ENCODE peak calls at places on chromosomes 5 and 9, in seven cellular contexts. W is H1, M is IMR-90, J is GM12878, Y is HepG2, A is SK-N-SH, S is K562. C is an unnamed sample.

GRCh38 chr5:10036136-10036535 is 213.6 kb downstream of the ATPSCKMT start:
- DNase-seq in W (no peak), M (peak), J (no peak), Y (no peak), A (no peak), S (no peak), C (no peak)

GRCh38 chr9:96587295-96587694 is 32.3 kb downstream of the CDC14B start:
- DNase-seq in W (no peak), M (no peak), J (no peak), Y (no peak), A (no peak), S (no peak), C (no peak)

GRCh38 chr5:88778736-88779135 is 104.2 kb downstream of the MEF2C start:
- DNase-seq in W (no peak), M (no peak), J (no peak), Y (no peak), A (no peak), S (no peak), C (no peak)

GRCh38 chr5:76579166-76579765 is 43.9 kb downstream of the F2RL2 start:
- DNase-seq in W (no peak), M (peak), J (no peak), Y (no peak), A (no peak), S (no peak), C (no peak)

GRCh38 chr9:134959126-134959970 is 41.6 kb upstream of the FCN1 start:
- DNase-seq in W (no peak), M (no peak), J (no peak), Y (no peak), A (no peak), S (no peak), C (no peak)

GRCh38 chr9:101097210-101097609 is 68.7 kb downstream of the PLPPR1 start:
- DNase-seq in W (no peak), M (no peak), J (no peak), Y (no peak), A (no peak), S (no peak), C (no peak)

GRCh38 chr9:129514497-129514867 is 106.4 kb downstream of the C9orf50 start:
- DNase-seq in W (no peak), M (no peak), J (no peak), Y (no peak), A (no peak), S (no peak), C (no peak)

GRCh38 chr9:122188369-122188768 is 28.7 kb downstream of the MORN5 start:
- DNase-seq in W (no peak), M (no peak), J (no peak), Y (no peak), A (no peak), S (no peak), C (no peak)

GRCh38 chr9:16414451-16414850 is 456.0 kb downstream of the BNC2 start:
- DNase-seq in W (no peak), M (no peak), J (no peak), Y (no peak), A (no peak), S (no peak), C (no peak)

GRCh38 chr9:98087420-98088354 is 31.2 kb downstream of the NANS start:
- DNase-seq in W (peak), M (peak), J (no peak), Y (no peak), A (no peak), S (no peak), C (no peak)

GRCh38 chr9:12494411-12494810 is 198.8 kb upstream of the TYRP1 start:
- DNase-seq in W (no peak), M (no peak), J (no peak), Y (no peak), A (no peak), S (no peak), C (no peak)

GRCh38 chr9:111427186-111427585 is 57.0 kb downstream of the ECPAS start:
- DNase-seq in W (no peak), M (peak), J (no peak), Y (no peak), A (no peak), S (peak), C (peak)

GRCh38 chr5:135248801-135249231 is 150.2 kb downstream of the MACROH2A1 start:
- DNase-seq in W (peak), M (no peak), J (no peak), Y (no peak), A (no peak), S (no peak), C (no peak)

GRCh38 chr9:132622144-132622543 is 39.7 kb downstream of the BARHL1 start:
- DNase-seq in W (no peak), M (peak), J (no peak), Y (no peak), A (no peak), S (peak), C (no peak)

GRCh38 chr9:110960288-110960687 is 78.0 kb downstream of the LPAR1 start:
- DNase-seq in W (no peak), M (no peak), J (no peak), Y (no peak), A (no peak), S (no peak), C (no peak)

GRCh38 chr5:160843240-160843639 is 8.8 kb downstream of the ATP10B start:
- DNase-seq in W (no peak), M (no peak), J (peak), Y (no peak), A (no peak), S (no peak), C (no peak)

GRCh38 chr9:38117646-38118045 is 48.6 kb upstream of the SHB start:
- DNase-seq in W (no peak), M (no peak), J (no peak), Y (no peak), A (peak), S (no peak), C (no peak)

GRCh38 chr9:128203842-128204551 is 818 bp downstream of the DNM1 start:
- DNase-seq in W (peak), M (peak), J (no peak), Y (no peak), A (peak), S (peak), C (peak)

GRCh38 chr5:131589510-131590348 is 45.3 kb downstream of the RAPGEF6 start:
- DNase-seq in W (peak), M (peak), J (peak), Y (peak), A (peak), S (peak), C (peak)

GRCh38 chr9:34686732-34687131 is 4.3 kb downstream of the CCL19 start:
- DNase-seq in W (no peak), M (no peak), J (no peak), Y (no peak), A (no peak), S (no peak), C (no peak)

GRCh38 chr9:94758844-94759243 is 32.3 kb downstream of the AOPEP start:
- DNase-seq in W (no peak), M (no peak), J (no peak), Y (no peak), A (peak), S (no peak), C (no peak)

GRCh38 chr5:180950291-180950949 is 38.2 kb upstream of the BTNL3 start:
- DNase-seq in W (no peak), M (no peak), J (no peak), Y (no peak), A (no peak), S (no peak), C (no peak)

DNA sequence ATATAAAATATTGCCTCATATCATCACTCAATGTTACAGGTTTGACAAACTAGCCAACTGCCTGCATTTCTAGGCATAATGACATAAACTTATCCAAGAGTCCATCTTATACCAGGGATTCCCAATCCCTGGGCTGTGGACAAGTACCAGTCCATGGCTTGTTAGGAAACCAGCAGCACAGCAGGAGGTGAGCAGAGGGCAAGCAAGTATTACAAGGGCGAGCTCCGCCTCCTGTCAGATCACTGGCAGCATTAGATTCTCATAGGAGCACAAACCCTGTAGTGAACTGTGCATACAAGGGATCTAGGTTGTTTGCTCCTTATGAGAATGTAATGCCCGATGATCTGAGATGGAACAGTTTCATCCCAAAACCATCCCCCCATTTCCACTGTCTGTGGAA is 144.9 kb downstream of the PRKACG start:
- DNase-seq in W (no peak), M (no peak), J (no peak), Y (no peak), A (no peak), S (no peak), C (no peak)
- TF ChIP-seq RFX5 in W (no peak), M (no peak), J (no peak), Y (no peak), A (no peak), S (no peak), C (no peak)

GRCh38 chr5:889075-889710 is 3.4 kb downstream of the BRD9 start:
- DNase-seq in W (no peak), M (no peak), J (no peak), Y (no peak), A (no peak), S (no peak), C (no peak)

GRCh38 chr5:886716-887325 is 5.8 kb downstream of the BRD9 start:
- DNase-seq in W (no peak), M (no peak), J (no peak), Y (no peak), A (no peak), S (no peak), C (no peak)

GRCh38 chr5:886051-886450 is 6.5 kb downstream of the BRD9 start:
- DNase-seq in W (no peak), M (no peak), J (no peak), Y (no peak), A (no peak), S (no peak), C (no peak)

GRCh38 chr5:885529-885928 is 7.1 kb downstream of the BRD9 start:
- DNase-seq in W (no peak), M (no peak), J (no peak), Y (no peak), A (no peak), S (no peak), C (no peak)

DNA sequence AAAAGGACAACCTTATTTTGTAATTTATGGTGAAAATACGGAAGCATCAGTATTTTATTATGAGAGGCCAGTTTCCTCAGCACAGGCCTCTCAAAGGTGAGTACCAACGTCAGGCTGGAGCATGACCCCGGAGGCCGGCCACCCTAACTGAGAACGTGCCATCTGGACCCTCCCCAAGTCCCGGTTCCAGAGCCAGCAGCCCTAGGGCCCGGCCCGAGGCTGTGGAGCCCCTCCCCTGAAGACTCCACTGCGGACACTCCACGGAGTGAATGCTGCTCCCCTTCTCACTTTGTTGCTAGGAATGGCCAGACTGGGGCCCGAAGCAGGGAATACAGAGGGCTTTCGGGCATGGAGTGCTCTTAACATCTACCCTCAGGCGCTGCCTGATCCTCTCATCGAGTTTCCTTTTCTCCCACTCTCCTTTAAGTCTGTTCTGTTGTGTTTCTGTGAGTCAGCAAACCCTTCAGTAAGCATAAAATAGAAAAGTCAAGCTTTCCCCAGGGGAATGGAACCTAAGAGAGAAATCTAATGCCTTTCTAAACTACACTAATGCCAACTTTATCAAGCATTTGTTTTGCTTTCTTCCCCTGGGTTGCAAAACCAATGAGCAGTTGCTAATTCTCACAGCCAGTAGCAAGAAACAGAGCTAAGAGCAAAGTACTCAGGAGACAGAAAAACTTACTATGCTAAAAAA is 4.5 kb downstream of the BRD9 start:
- DNase-seq in W (no peak), M (no peak), J (no peak), Y (no peak), A (no peak), S (no peak), C (no peak)
- TF ChIP-seq RFX5 in W (no peak), M (no peak), J (no peak), Y (no peak), A (no peak), S (no peak), C (no peak)

GRCh38 chr9:13614060-13614459 is 334.6 kb upstream of the MPDZ start:
- DNase-seq in W (no peak), M (no peak), J (no peak), Y (no peak), A (peak), S (no peak), C (no peak)

GRCh38 chr9:13613296-13613695 is 333.8 kb upstream of the MPDZ start:
- DNase-seq in W (no peak), M (no peak), J (no peak), Y (no peak), A (no peak), S (no peak), C (no peak)

DNA sequence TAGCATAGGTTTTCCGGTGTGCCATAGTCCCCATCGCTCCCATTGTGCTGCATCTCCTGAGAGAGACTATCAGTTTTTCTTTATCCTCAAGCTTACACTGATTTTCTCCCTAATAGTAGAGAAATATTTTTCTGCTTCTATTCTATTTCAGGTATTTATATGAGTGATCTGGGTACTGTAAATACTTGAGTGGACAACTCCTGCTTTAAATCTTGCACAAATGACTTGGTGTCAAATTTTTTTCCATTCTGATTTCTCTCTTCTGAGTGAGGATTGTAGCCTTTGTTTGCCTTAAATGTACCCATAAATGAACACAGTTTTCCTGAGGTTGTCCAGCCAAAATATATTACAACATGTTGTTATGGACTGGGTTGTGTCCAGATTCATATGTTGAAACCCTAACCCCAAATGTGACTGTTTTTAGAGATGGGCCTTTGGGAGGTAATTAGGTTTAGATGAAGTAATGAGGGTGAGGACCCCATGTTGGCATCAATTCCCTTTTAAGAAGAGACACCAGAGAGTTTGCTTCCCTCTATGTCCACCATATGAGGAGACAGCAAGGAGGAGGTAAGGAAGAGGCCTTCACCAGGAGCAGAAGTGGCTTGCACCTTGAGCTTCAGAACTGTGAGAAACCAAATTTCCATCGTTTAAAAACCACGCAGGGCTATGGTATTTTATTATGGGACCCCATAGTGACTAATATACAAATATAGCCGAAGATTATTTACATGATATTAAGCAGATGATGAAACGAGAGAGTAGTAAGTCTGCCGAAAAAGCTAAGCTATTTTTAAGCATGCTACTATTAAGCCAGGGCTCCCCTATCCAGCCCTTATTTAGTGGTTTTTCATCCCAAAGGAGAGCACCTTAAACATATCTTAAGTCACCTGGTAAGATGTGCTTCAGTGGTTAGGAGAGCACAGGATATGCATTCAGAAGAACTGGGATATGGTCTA is 336.4 kb upstream of the MPDZ start:
- DNase-seq in W (no peak), M (no peak), J (no peak), Y (no peak), A (no peak), S (no peak), C (no peak)
- TF ChIP-seq RFX5 in W (no peak), M (no peak), J (no peak), Y (no peak), A (no peak), S (no peak), C (no peak)

DNA sequence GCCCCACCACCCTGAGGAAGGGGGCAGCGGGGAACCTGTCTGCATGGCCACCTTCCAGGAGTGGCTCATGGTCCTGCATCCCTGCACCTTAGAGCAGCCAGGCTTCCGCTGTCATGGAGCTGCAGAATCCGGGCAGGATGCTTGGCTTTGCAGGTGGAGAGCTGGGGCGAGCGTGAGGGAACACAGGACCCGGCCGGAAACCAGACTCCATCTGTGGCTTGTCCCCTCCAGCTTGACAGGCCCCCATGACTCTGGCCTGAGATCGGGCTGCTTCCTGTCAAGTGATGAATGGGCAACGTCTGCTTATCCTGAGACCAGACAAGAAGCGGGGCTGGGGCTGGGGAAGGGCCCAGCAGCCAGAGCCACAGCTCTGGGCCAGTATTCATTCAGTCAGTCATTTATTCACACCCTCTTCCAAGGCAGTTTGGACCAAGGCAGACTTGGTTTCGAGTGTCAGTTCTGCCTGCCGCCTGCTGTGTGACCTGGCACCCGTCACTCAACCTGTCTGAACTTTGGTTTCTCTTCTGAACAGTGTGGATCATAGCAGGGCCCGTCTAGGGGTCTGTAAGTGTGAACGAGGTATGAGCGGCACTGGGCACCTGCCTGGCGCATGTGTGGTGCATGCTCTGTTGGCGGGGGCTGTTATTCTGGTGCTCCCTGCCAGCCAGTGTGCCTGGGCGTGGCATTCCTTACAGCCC is 37.5 kb downstream of the NEK6 start:
- DNase-seq in W (no peak), M (no peak), J (no peak), Y (no peak), A (peak), S (no peak), C (no peak)
- TF ChIP-seq RFX5 in W (no peak), M (no peak), J (no peak), Y (no peak), A (no peak), S (no peak), C (no peak)